ENCODE peak calls at places on chromosomes 5 and 9, in six cellular contexts. Z is tibial nerve; M is HFFc6; D is stimulated activated naive CD8-positive, alpha-beta T cell treated with anti-CD3 and anti-CD28 coated beads, Interleukin-15, Interleukin-2, amounts not matched to agents 100 U/mL and 50 U/mL, for 24 hours; B is NCI-H524 treated with DMSO at 0.1 percent for 48 hours; I is activated CD8-positive, alpha-beta memory T cell treated with anti-CD3 and anti-CD28 coated beads for 1 hour. K is an unnamed sample.

GRCh38 chr5:111066261-111066938 is 5.1 kb upstream of the TSLP start:
- DNase-seq in Z (no peak), M (no peak), D (no peak), B (no peak), I (no peak), K (no peak)

GRCh38 chr9:34463098-34463900 is 4.7 kb downstream of the DNAI1 start:
- DNase-seq in Z (no peak), M (peak), D (peak), B (no peak), I (no peak), K (peak)

GRCh38 chr9:37839491-37840461 is 39.2 kb downstream of the DCAF10 start:
- DNase-seq in Z (no peak), M (peak), D (no peak), B (no peak), I (no peak), K (no peak)

GRCh38 chr9:78038620-78039300 is 7.1 kb upstream of the GNAQ start:
- DNase-seq in Z (no peak), M (no peak), D (no peak), B (no peak), I (no peak), K (no peak)

GRCh38 chr5:132369471-132370240 is at the start of gene SLC22A5:
- DNase-seq in Z (no peak), M (peak), D (peak), B (peak), I (no peak), K (no peak)

GRCh38 chr5:148343049-148343413 is 7.7 kb downstream of the SPINK9 start:
- DNase-seq in Z (no peak), M (no peak), D (no peak), B (no peak), I (no peak), K (no peak)

GRCh38 chr9:99867536-99867935 is 38.9 kb upstream of the STX17 start:
- DNase-seq in Z (no peak), M (no peak), D (no peak), B (no peak), I (no peak), K (no peak)

GRCh38 chr5:132776077-132776931 is 735 bp downstream of the SEPTIN8 start:
- DNase-seq in Z (no peak), M (no peak), D (peak), B (peak), I (no peak), K (no peak)

GRCh38 chr9:214488-215448 is at the start of gene DOCK8:
- DNase-seq in Z (peak), M (no peak), D (peak), B (no peak), I (peak), K (no peak)

GRCh38 chr5:88188458-88189132 is 80.0 kb downstream of the TMEM161B start:
- DNase-seq in Z (no peak), M (no peak), D (no peak), B (no peak), I (no peak), K (no peak)

GRCh38 chr9:123358181-123358894 is 2.3 kb downstream of the CRB2 start:
- DNase-seq in Z (no peak), M (no peak), D (no peak), B (no peak), I (no peak), K (no peak)

GRCh38 chr5:180590543-180591248 is 603 bp downstream of the SCGB3A1 start:
- DNase-seq in Z (no peak), M (no peak), D (no peak), B (no peak), I (no peak), K (no peak)

GRCh38 chr5:89444073-89444472 is 561.1 kb upstream of the MEF2C start:
- DNase-seq in Z (no peak), M (no peak), D (no peak), B (no peak), I (no peak), K (no peak)

GRCh38 chr5:132026516-132027008 is 15.1 kb upstream of the ACSL6 start:
- DNase-seq in Z (no peak), M (no peak), D (peak), B (no peak), I (no peak), K (no peak)

GRCh38 chr9:34431661-34432060 is 26.7 kb downstream of the FAM219A start:
- DNase-seq in Z (no peak), M (no peak), D (no peak), B (no peak), I (no peak), K (no peak)

GRCh38 chr5:172065431-172066065 is 59.1 kb upstream of the FBXW11 start:
- DNase-seq in Z (no peak), M (no peak), D (no peak), B (no peak), I (no peak), K (no peak)

GRCh38 chr5:172454355-172455086 is at the start of gene SH3PXD2B:
- DNase-seq in Z (no peak), M (peak), D (peak), B (no peak), I (no peak), K (no peak)

GRCh38 chr5:59069438-59070079 is 486.7 kb downstream of the RAB3C start:
- DNase-seq in Z (no peak), M (peak), D (no peak), B (no peak), I (no peak), K (no peak)

GRCh38 chr5:175821790-175822211 is 49.6 kb upstream of the CPLX2 start:
- DNase-seq in Z (no peak), M (peak), D (peak), B (no peak), I (no peak), K (no peak)

GRCh38 chr5:136025900-136026299 is 2.9 kb upstream of the TGFBI start:
- DNase-seq in Z (no peak), M (no peak), D (no peak), B (no peak), I (no peak), K (peak)

GRCh38 chr5:37086466-37087178 is 162.6 kb downstream of the CPLANE1 start:
- DNase-seq in Z (no peak), M (peak), D (no peak), B (no peak), I (no peak), K (no peak)

GRCh38 chr5:154393850-154394249 is 51.9 kb upstream of the SAP30L start:
- DNase-seq in Z (no peak), M (no peak), D (no peak), B (no peak), I (no peak), K (no peak)

GRCh38 chr5:136042665-136043121 is 13.9 kb downstream of the TGFBI start:
- DNase-seq in Z (no peak), M (no peak), D (no peak), B (no peak), I (no peak), K (no peak)

GRCh38 chr9:16074962-16075361 is 522.1 kb downstream of the CCDC171 start:
- DNase-seq in Z (no peak), M (no peak), D (no peak), B (no peak), I (no peak), K (no peak)

GRCh38 chr9:91842358-91842757 is 107.7 kb downstream of the ROR2 start:
- DNase-seq in Z (no peak), M (no peak), D (no peak), B (no peak), I (no peak), K (no peak)

GRCh38 chr9:127754099-127754760 is 19.1 kb upstream of the TOR2A start:
- DNase-seq in Z (no peak), M (no peak), D (no peak), B (no peak), I (no peak), K (no peak)

GRCh38 chr5:154087260-154087659 is 48.5 kb downstream of the MFAP3 start:
- DNase-seq in Z (no peak), M (no peak), D (no peak), B (no peak), I (no peak), K (no peak)